ENCODE peak calls at places on chromosomes 1 and 21, in eight cellular contexts. One of them, this sample, is unnamed.
A peak's percentile ranks its signal among the peaks of the same experiment; 100 is the strongest.

GRCh38 chr1:48916121-48917069 is 139.7 kb upstream of the BEND5 start:
- DNase-seq in mucosa of descending colon: no peak
- DNase-seq in stomach: no peak
- DNase-seq in cardiac muscle cell: peak; percentile 83
- DNase-seq in fibroblast of lung: peak; percentile 74
- DNase-seq in HAP-1: peak; percentile 10
- DNase-seq in lower lobe of right lung: no peak
- DNase-seq in sigmoid colon: no peak
- DNase-seq in this sample: peak; percentile 4

GRCh38 chr1:115462677-115463076 is 124.6 kb upstream of the NGF start:
- DNase-seq in sigmoid colon: no peak
- DNase-seq in mucosa of descending colon: no peak
- DNase-seq in fibroblast of lung: no peak
- DNase-seq in HAP-1: no peak
- DNase-seq in cardiac muscle cell: no peak
- DNase-seq in stomach: no peak
- DNase-seq in lower lobe of right lung: no peak
- DNase-seq in this sample: no peak

GRCh38 chr1:35497571-35497970 is 59.6 kb downstream of the KIAA0319L start:
- DNase-seq in lower lobe of right lung: no peak
- DNase-seq in mucosa of descending colon: no peak
- DNase-seq in HAP-1: no peak
- DNase-seq in sigmoid colon: no peak
- DNase-seq in fibroblast of lung: no peak
- DNase-seq in stomach: no peak
- DNase-seq in cardiac muscle cell: peak; percentile 19
- DNase-seq in this sample: no peak

GRCh38 chr1:62689524-62689923 is 1.3 kb upstream of the DOCK7 start:
- DNase-seq in HAP-1: no peak
- DNase-seq in stomach: no peak
- DNase-seq in fibroblast of lung: peak; percentile 80
- DNase-seq in mucosa of descending colon: no peak
- DNase-seq in lower lobe of right lung: no peak
- DNase-seq in cardiac muscle cell: peak; percentile 57
- DNase-seq in sigmoid colon: no peak
- DNase-seq in this sample: no peak

GRCh38 chr1:53241828-53242227 is 3.5 kb upstream of the MAGOH start:
- DNase-seq in cardiac muscle cell: no peak
- DNase-seq in stomach: no peak
- DNase-seq in mucosa of descending colon: no peak
- DNase-seq in lower lobe of right lung: no peak
- DNase-seq in sigmoid colon: no peak
- DNase-seq in HAP-1: no peak
- DNase-seq in fibroblast of lung: no peak
- DNase-seq in this sample: no peak

GRCh38 chr1:175174702-175175102 is 17.9 kb downstream of the KIAA0040 start:
- DNase-seq in sigmoid colon: no peak
- DNase-seq in cardiac muscle cell: no peak
- DNase-seq in lower lobe of right lung: no peak
- DNase-seq in mucosa of descending colon: no peak
- DNase-seq in HAP-1: no peak
- DNase-seq in stomach: no peak
- DNase-seq in fibroblast of lung: no peak
- DNase-seq in this sample: no peak

GRCh38 chr21:36698160-36699025 is 522 bp upstream of the SIM2 start:
- DNase-seq in mucosa of descending colon: no peak
- DNase-seq in HAP-1: peak; percentile 28
- DNase-seq in sigmoid colon: no peak
- DNase-seq in fibroblast of lung: no peak
- DNase-seq in stomach: peak; percentile 77
- DNase-seq in cardiac muscle cell: no peak
- DNase-seq in lower lobe of right lung: no peak
- DNase-seq in this sample: no peak

GRCh38 chr1:233261206-233261605 is 34.3 kb downstream of the PCNX2 start:
- DNase-seq in sigmoid colon: no peak
- DNase-seq in cardiac muscle cell: no peak
- DNase-seq in HAP-1: peak; percentile 97
- DNase-seq in fibroblast of lung: no peak
- DNase-seq in stomach: no peak
- DNase-seq in mucosa of descending colon: no peak
- DNase-seq in lower lobe of right lung: no peak
- DNase-seq in this sample: no peak

GRCh38 chr1:209160230-209160629 is 423.3 kb upstream of the CAMK1G start:
- DNase-seq in stomach: no peak
- DNase-seq in fibroblast of lung: no peak
- DNase-seq in lower lobe of right lung: no peak
- DNase-seq in HAP-1: no peak
- DNase-seq in mucosa of descending colon: no peak
- DNase-seq in cardiac muscle cell: no peak
- DNase-seq in sigmoid colon: no peak
- DNase-seq in this sample: no peak

GRCh38 chr1:27491748-27492700 is 2.1 kb upstream of the WASF2 start:
- DNase-seq in lower lobe of right lung: peak; percentile 45
- DNase-seq in cardiac muscle cell: peak; percentile 67
- DNase-seq in fibroblast of lung: peak; percentile 40
- DNase-seq in mucosa of descending colon: no peak
- DNase-seq in stomach: no peak
- DNase-seq in sigmoid colon: peak; percentile 80
- DNase-seq in HAP-1: no peak
- DNase-seq in this sample: peak; percentile 78

GRCh38 chr1:21570885-21571284 is 61.7 kb downstream of the ALPL start:
- DNase-seq in stomach: no peak
- DNase-seq in fibroblast of lung: no peak
- DNase-seq in mucosa of descending colon: no peak
- DNase-seq in cardiac muscle cell: no peak
- DNase-seq in sigmoid colon: no peak
- DNase-seq in HAP-1: no peak
- DNase-seq in lower lobe of right lung: no peak
- DNase-seq in this sample: no peak

GRCh38 chr1:225928186-225929175 is 4.4 kb upstream of the PYCR2 start:
- DNase-seq in sigmoid colon: no peak
- DNase-seq in mucosa of descending colon: no peak
- DNase-seq in HAP-1: no peak
- DNase-seq in cardiac muscle cell: no peak
- DNase-seq in lower lobe of right lung: peak; percentile 10
- DNase-seq in fibroblast of lung: no peak
- DNase-seq in stomach: no peak
- DNase-seq in this sample: no peak

GRCh38 chr21:26939532-26940181 is 27.2 kb downstream of the ADAMTS5 start:
- DNase-seq in stomach: no peak
- DNase-seq in lower lobe of right lung: no peak
- DNase-seq in HAP-1: no peak
- DNase-seq in mucosa of descending colon: no peak
- DNase-seq in fibroblast of lung: peak; percentile 50
- DNase-seq in sigmoid colon: no peak
- DNase-seq in cardiac muscle cell: no peak
- DNase-seq in this sample: no peak

GRCh38 chr21:26945916-26946315 is 21.0 kb downstream of the ADAMTS5 start:
- DNase-seq in mucosa of descending colon: no peak
- DNase-seq in stomach: no peak
- DNase-seq in sigmoid colon: no peak
- DNase-seq in fibroblast of lung: peak; percentile 12
- DNase-seq in HAP-1: no peak
- DNase-seq in cardiac muscle cell: no peak
- DNase-seq in lower lobe of right lung: peak; percentile 49
- DNase-seq in this sample: no peak

GRCh38 chr21:26946744-26947446 is 20.0 kb downstream of the ADAMTS5 start:
- DNase-seq in stomach: no peak
- DNase-seq in fibroblast of lung: no peak
- DNase-seq in HAP-1: peak; percentile 85
- DNase-seq in mucosa of descending colon: no peak
- DNase-seq in sigmoid colon: no peak
- DNase-seq in lower lobe of right lung: no peak
- DNase-seq in cardiac muscle cell: no peak
- DNase-seq in this sample: no peak

GRCh38 chr21:26941436-26941835 is 25.5 kb downstream of the ADAMTS5 start:
- DNase-seq in stomach: no peak
- DNase-seq in cardiac muscle cell: no peak
- DNase-seq in fibroblast of lung: peak; percentile 17
- DNase-seq in sigmoid colon: no peak
- DNase-seq in mucosa of descending colon: no peak
- DNase-seq in lower lobe of right lung: no peak
- DNase-seq in HAP-1: no peak
- DNase-seq in this sample: no peak

GRCh38 chr21:26943916-26944315 is 23.0 kb downstream of the ADAMTS5 start:
- DNase-seq in fibroblast of lung: no peak
- DNase-seq in mucosa of descending colon: no peak
- DNase-seq in sigmoid colon: no peak
- DNase-seq in lower lobe of right lung: no peak
- DNase-seq in cardiac muscle cell: no peak
- DNase-seq in HAP-1: no peak
- DNase-seq in stomach: no peak
- DNase-seq in this sample: no peak
- H3K4me1 ChIP-seq in fibroblast of lung: peaks cover 8% of the 10 kb centered on the region
- H3K4me1 ChIP-seq in mucosa of descending colon: no peaks in the 10 kb centered on the region
- H3K4me1 ChIP-seq in sigmoid colon: no peaks in the 10 kb centered on the region
- H3K4me1 ChIP-seq in lower lobe of right lung: peaks cover 18% of the 10 kb centered on the region
- H3K4me1 ChIP-seq in cardiac muscle cell: no peaks in the 10 kb centered on the region
- H3K4me1 ChIP-seq in HAP-1: peaks cover 27% of the 10 kb centered on the region
- H3K4me1 ChIP-seq in stomach: peaks cover 19% of the 10 kb centered on the region
- H3K4me1 ChIP-seq in this sample: no peaks in the 10 kb centered on the region

GRCh38 chr1:12592496-12592895 is 25.5 kb downstream of the DHRS3 start:
- DNase-seq in stomach: no peak
- DNase-seq in HAP-1: no peak
- DNase-seq in fibroblast of lung: no peak
- DNase-seq in lower lobe of right lung: no peak
- DNase-seq in sigmoid colon: no peak
- DNase-seq in cardiac muscle cell: no peak
- DNase-seq in mucosa of descending colon: no peak
- DNase-seq in this sample: no peak
- H3K4me1 ChIP-seq in stomach: peaks cover 97% of the 10 kb centered on the region
- H3K4me1 ChIP-seq in HAP-1: no peaks in the 10 kb centered on the region
- H3K4me1 ChIP-seq in fibroblast of lung: peaks cover 22% of the 10 kb centered on the region
- H3K4me1 ChIP-seq in lower lobe of right lung: peaks cover 64% of the 10 kb centered on the region
- H3K4me1 ChIP-seq in sigmoid colon: no peaks in the 10 kb centered on the region
- H3K4me1 ChIP-seq in cardiac muscle cell: peaks cover 6% of the 10 kb centered on the region
- H3K4me1 ChIP-seq in mucosa of descending colon: peaks cover 31% of the 10 kb centered on the region
- H3K4me1 ChIP-seq in this sample: peaks cover 32% of the 10 kb centered on the region

GRCh38 chr21:41576010-41576615 is 68.2 kb upstream of the TMPRSS2 start:
- DNase-seq in stomach: peak; percentile 52
- DNase-seq in lower lobe of right lung: no peak
- DNase-seq in sigmoid colon: no peak
- DNase-seq in mucosa of descending colon: no peak
- DNase-seq in cardiac muscle cell: no peak
- DNase-seq in HAP-1: no peak
- DNase-seq in fibroblast of lung: no peak
- DNase-seq in this sample: no peak

GRCh38 chr21:41579692-41580091 is 71.7 kb upstream of the TMPRSS2 start:
- DNase-seq in cardiac muscle cell: no peak
- DNase-seq in lower lobe of right lung: no peak
- DNase-seq in HAP-1: no peak
- DNase-seq in sigmoid colon: no peak
- DNase-seq in mucosa of descending colon: no peak
- DNase-seq in stomach: no peak
- DNase-seq in fibroblast of lung: no peak
- DNase-seq in this sample: no peak

GRCh38 chr21:41578083-41578482 is 70.1 kb upstream of the TMPRSS2 start:
- DNase-seq in lower lobe of right lung: no peak
- DNase-seq in fibroblast of lung: no peak
- DNase-seq in HAP-1: no peak
- DNase-seq in mucosa of descending colon: no peak
- DNase-seq in stomach: no peak
- DNase-seq in sigmoid colon: no peak
- DNase-seq in cardiac muscle cell: no peak
- DNase-seq in this sample: no peak

GRCh38 chr21:41580758-41581554 is 73.0 kb upstream of the TMPRSS2 start:
- DNase-seq in cardiac muscle cell: no peak
- DNase-seq in stomach: peak; percentile 25
- DNase-seq in sigmoid colon: no peak
- DNase-seq in lower lobe of right lung: no peak
- DNase-seq in fibroblast of lung: no peak
- DNase-seq in mucosa of descending colon: peak; percentile 87
- DNase-seq in HAP-1: no peak
- DNase-seq in this sample: no peak

GRCh38 chr21:41578708-41579107 is 70.8 kb upstream of the TMPRSS2 start:
- DNase-seq in HAP-1: no peak
- DNase-seq in lower lobe of right lung: no peak
- DNase-seq in cardiac muscle cell: no peak
- DNase-seq in fibroblast of lung: no peak
- DNase-seq in stomach: no peak
- DNase-seq in mucosa of descending colon: no peak
- DNase-seq in sigmoid colon: no peak
- DNase-seq in this sample: no peak
- H3K4me1 ChIP-seq in HAP-1: no peaks in the 10 kb centered on the region
- H3K4me1 ChIP-seq in lower lobe of right lung: no peaks in the 10 kb centered on the region
- H3K4me1 ChIP-seq in cardiac muscle cell: no peaks in the 10 kb centered on the region
- H3K4me1 ChIP-seq in fibroblast of lung: no peaks in the 10 kb centered on the region
- H3K4me1 ChIP-seq in stomach: peaks cover 19% of the 10 kb centered on the region
- H3K4me1 ChIP-seq in mucosa of descending colon: peaks cover 18% of the 10 kb centered on the region
- H3K4me1 ChIP-seq in sigmoid colon: no peaks in the 10 kb centered on the region
- H3K4me1 ChIP-seq in this sample: no peaks in the 10 kb centered on the region

GRCh38 chr1:16183157-16183556 is 27.3 kb upstream of the EPHA2 start:
- DNase-seq in HAP-1: no peak
- DNase-seq in lower lobe of right lung: peak; percentile 88
- DNase-seq in cardiac muscle cell: peak; percentile 83
- DNase-seq in stomach: no peak
- DNase-seq in sigmoid colon: peak; percentile 80
- DNase-seq in mucosa of descending colon: no peak
- DNase-seq in fibroblast of lung: peak; percentile 93
- DNase-seq in this sample: no peak
- H3K4me1 ChIP-seq in HAP-1: peaks cover 2% of the 10 kb centered on the region
- H3K4me1 ChIP-seq in lower lobe of right lung: peaks cover 57% of the 10 kb centered on the region
- H3K4me1 ChIP-seq in cardiac muscle cell: peaks cover 7% of the 10 kb centered on the region
- H3K4me1 ChIP-seq in stomach: peaks cover 73% of the 10 kb centered on the region
- H3K4me1 ChIP-seq in sigmoid colon: no peaks in the 10 kb centered on the region
- H3K4me1 ChIP-seq in mucosa of descending colon: peaks cover 29% of the 10 kb centered on the region
- H3K4me1 ChIP-seq in fibroblast of lung: peaks cover 27% of the 10 kb centered on the region
- H3K4me1 ChIP-seq in this sample: peaks cover 16% of the 10 kb centered on the region

This sample was measured in adrenal gland.